ENCODE peak calls at places on chromosomes 5 and 9, in nine cellular contexts. A is Calu3; W is islet precursor cell; V is naive thymus-derived CD4-positive, alpha-beta T cell; P is HT1080; O is GDM1; G is M059J; C is SK-MEL-5; B is GM12865. Y is an unnamed sample.

GRCh38 chr5:79563247-79563590 is 49.0 kb upstream of the TENT2 start:
- DNase-seq in A (no peak), W (no peak), V (no peak), P (no peak), O (no peak), G (no peak), C (no peak), B (no peak), Y (no peak)

GRCh38 chr5:150946351-150946905 is 41.6 kb upstream of the ZNF300 start:
- DNase-seq in A (no peak), W (no peak), V (no peak), P (no peak), O (no peak), G (peak), C (peak), B (no peak), Y (no peak)

GRCh38 chr5:133817456-133817855 is 151.0 kb downstream of the C5orf15 start:
- DNase-seq in A (no peak), W (peak), V (no peak), P (no peak), O (no peak), G (no peak), C (no peak), B (no peak), Y (peak)

GRCh38 chr5:131563434-131564228 is 71.4 kb downstream of the RAPGEF6 start:
- DNase-seq in A (no peak), W (peak), V (no peak), P (no peak), O (no peak), G (no peak), C (peak), B (no peak), Y (no peak)

GRCh38 chr5:4306029-4306428 is 710.4 kb downstream of the IRX1 start:
- DNase-seq in A (no peak), W (no peak), V (no peak), P (no peak), O (no peak), G (no peak), C (peak), B (no peak), Y (no peak)

GRCh38 chr5:7393921-7394799 is 1.8 kb upstream of the ADCY2 start:
- DNase-seq in A (no peak), W (peak), V (no peak), P (no peak), O (no peak), G (no peak), C (no peak), B (no peak), Y (no peak)

GRCh38 chr5:5403736-5404135 is 18.7 kb upstream of the ICE1 start:
- DNase-seq in A (no peak), W (no peak), V (no peak), P (no peak), O (no peak), G (no peak), C (no peak), B (no peak), Y (no peak)

GRCh38 chr5:141944086-141944485 is 13.9 kb downstream of the PCDH12 start:
- DNase-seq in A (no peak), W (no peak), V (no peak), P (no peak), O (no peak), G (no peak), C (no peak), B (no peak), Y (no peak)

GRCh38 chr5:57833489-57833888 is 350.9 kb upstream of the ACTBL2 start:
- DNase-seq in A (no peak), W (no peak), V (no peak), P (no peak), O (no peak), G (peak), C (no peak), B (no peak), Y (no peak)

GRCh38 chr9:127185931-127186781 is 63.7 kb upstream of the ANGPTL2 start:
- DNase-seq in A (no peak), W (no peak), V (no peak), P (no peak), O (no peak), G (no peak), C (no peak), B (no peak), Y (no peak)